ENCODE peak calls at places on chromosomes 1 and 21, in six cellular contexts. One of them, this sample, is unnamed.

GRCh38 chr1:241229216-241229615 is 127.8 kb downstream of the RGS7 start:
- DNase-seq in A549: no peak
- DNase-seq in K562: no peak
- DNase-seq in HepG2: no peak
- DNase-seq in GM12878: no peak
- DNase-seq in endothelial cell of umbilical vein: peak; percentile 3
- DNase-seq in this sample: no peak

GRCh38 chr1:58345215-58346075 is 201.1 kb downstream of the OMA1 start:
- DNase-seq in A549: no peak
- DNase-seq in K562: no peak
- DNase-seq in HepG2: no peak
- DNase-seq in GM12878: no peak
- DNase-seq in endothelial cell of umbilical vein: no peak
- DNase-seq in this sample: no peak

GRCh38 chr1:160219062-160219929 is 14.1 kb downstream of the PEA15 start:
- DNase-seq in A549: peak; percentile 70
- DNase-seq in K562: no peak
- DNase-seq in HepG2: peak; percentile 45
- DNase-seq in GM12878: no peak
- DNase-seq in endothelial cell of umbilical vein: peak; percentile 73
- DNase-seq in this sample: peak; percentile 30

GRCh38 chr21:33875026-33875695 is 40.4 kb downstream of the ATP5PO start:
- DNase-seq in A549: no peak
- DNase-seq in K562: no peak
- DNase-seq in HepG2: no peak
- DNase-seq in GM12878: no peak
- DNase-seq in endothelial cell of umbilical vein: no peak
- DNase-seq in this sample: no peak

GRCh38 chr1:48775817-48776399 is 783 bp downstream of the BEND5 start:
- DNase-seq in A549: no peak
- DNase-seq in K562: no peak
- DNase-seq in HepG2: no peak
- DNase-seq in GM12878: no peak
- DNase-seq in endothelial cell of umbilical vein: no peak
- DNase-seq in this sample: no peak

GRCh38 chr21:42844411-42845113 is 34.8 kb downstream of the WDR4 start:
- DNase-seq in A549: no peak
- DNase-seq in K562: no peak
- DNase-seq in HepG2: no peak
- DNase-seq in GM12878: no peak
- DNase-seq in endothelial cell of umbilical vein: no peak
- DNase-seq in this sample: no peak

GRCh38 chr21:31103163-31103562 is 64.9 kb upstream of the KRTAP19-8 start:
- DNase-seq in A549: no peak
- DNase-seq in K562: no peak
- DNase-seq in HepG2: no peak
- DNase-seq in GM12878: no peak
- DNase-seq in endothelial cell of umbilical vein: no peak
- DNase-seq in this sample: no peak

GRCh38 chr1:197486948-197487347 is 218.9 kb downstream of the CRB1 start:
- DNase-seq in A549: no peak
- DNase-seq in K562: no peak
- DNase-seq in HepG2: no peak
- DNase-seq in GM12878: no peak
- DNase-seq in endothelial cell of umbilical vein: peak; percentile 25
- DNase-seq in this sample: no peak

GRCh38 chr1:55476445-55477015 is 261.4 kb upstream of the USP24 start:
- DNase-seq in A549: peak; percentile 65
- DNase-seq in K562: no peak
- DNase-seq in HepG2: no peak
- DNase-seq in GM12878: no peak
- DNase-seq in endothelial cell of umbilical vein: no peak
- DNase-seq in this sample: no peak

GRCh38 chr1:169784102-169784501 is 10.6 kb downstream of the METTL18 start:
- DNase-seq in A549: no peak
- DNase-seq in K562: no peak
- DNase-seq in HepG2: no peak
- DNase-seq in GM12878: no peak
- DNase-seq in endothelial cell of umbilical vein: no peak
- DNase-seq in this sample: no peak

GRCh38 chr1:115678141-115678540 is 36.4 kb downstream of the VANGL1 start:
- DNase-seq in A549: no peak
- DNase-seq in K562: no peak
- DNase-seq in HepG2: no peak
- DNase-seq in GM12878: no peak
- DNase-seq in endothelial cell of umbilical vein: no peak
- DNase-seq in this sample: no peak

GRCh38 chr1:29931477-29932175 is 695.3 kb downstream of the PTPRU start:
- DNase-seq in A549: no peak
- DNase-seq in K562: no peak
- DNase-seq in HepG2: no peak
- DNase-seq in GM12878: no peak
- DNase-seq in endothelial cell of umbilical vein: no peak
- DNase-seq in this sample: no peak

GRCh38 chr1:29124366-29125236 is 898 bp upstream of the TMEM200B start:
- DNase-seq in A549: peak; percentile 56
- DNase-seq in K562: peak; percentile 99
- DNase-seq in HepG2: peak; percentile 56
- DNase-seq in GM12878: no peak
- DNase-seq in endothelial cell of umbilical vein: peak; percentile 72
- DNase-seq in this sample: peak; percentile 67

GRCh38 chr21:34509151-34509550 is 2.9 kb downstream of the KCNE1 start:
- DNase-seq in A549: no peak
- DNase-seq in K562: no peak
- DNase-seq in HepG2: no peak
- DNase-seq in GM12878: no peak
- DNase-seq in endothelial cell of umbilical vein: no peak
- DNase-seq in this sample: no peak

GRCh38 chr1:220347654-220348175 is 75.5 kb upstream of the RAB3GAP2 start:
- DNase-seq in A549: no peak
- DNase-seq in K562: no peak
- DNase-seq in HepG2: no peak
- DNase-seq in GM12878: no peak
- DNase-seq in endothelial cell of umbilical vein: no peak
- DNase-seq in this sample: peak; percentile 20

GRCh38 chr21:44729336-44730027 is 18.1 kb upstream of the TSPEAR start:
- DNase-seq in A549: no peak
- DNase-seq in K562: no peak
- DNase-seq in HepG2: no peak
- DNase-seq in GM12878: no peak
- DNase-seq in endothelial cell of umbilical vein: no peak
- DNase-seq in this sample: no peak

GRCh38 chr21:28337319-28337718 is 655.4 kb downstream of the LTN1 start:
- DNase-seq in A549: peak; percentile 11
- DNase-seq in K562: no peak
- DNase-seq in HepG2: peak; percentile 37
- DNase-seq in GM12878: no peak
- DNase-seq in endothelial cell of umbilical vein: peak; percentile 56
- DNase-seq in this sample: peak; percentile 17

GRCh38 chr21:33327792-33328433 is 3.1 kb downstream of the IFNAR1 start:
- DNase-seq in A549: no peak
- DNase-seq in K562: no peak
- DNase-seq in HepG2: no peak
- DNase-seq in GM12878: no peak
- DNase-seq in endothelial cell of umbilical vein: no peak
- DNase-seq in this sample: no peak

GRCh38 chr1:100265562-100265930 is 470 bp upstream of the RTCA start:
- DNase-seq in A549: peak; percentile 16
- DNase-seq in K562: peak; percentile 15
- DNase-seq in HepG2: peak; percentile 23
- DNase-seq in GM12878: no peak
- DNase-seq in endothelial cell of umbilical vein: no peak
- DNase-seq in this sample: no peak

GRCh38 chr1:211424018-211424417 is 67.9 kb downstream of the RD3 start:
- DNase-seq in A549: no peak
- DNase-seq in K562: no peak
- DNase-seq in HepG2: no peak
- DNase-seq in GM12878: no peak
- DNase-seq in endothelial cell of umbilical vein: no peak
- DNase-seq in this sample: no peak

GRCh38 chr1:11822091-11822490 is 16.1 kb downstream of the CLCN6 start:
- DNase-seq in A549: no peak
- DNase-seq in K562: no peak
- DNase-seq in HepG2: no peak
- DNase-seq in GM12878: no peak
- DNase-seq in endothelial cell of umbilical vein: no peak
- DNase-seq in this sample: no peak

GRCh38 chr1:200741808-200742207 is 3.1 kb downstream of the CAMSAP2 start:
- DNase-seq in A549: no peak
- DNase-seq in K562: no peak
- DNase-seq in HepG2: no peak
- DNase-seq in GM12878: no peak
- DNase-seq in endothelial cell of umbilical vein: no peak
- DNase-seq in this sample: no peak

GRCh38 chr1:180884588-180885300 is 28.0 kb upstream of the KIAA1614 start:
- DNase-seq in A549: no peak
- DNase-seq in K562: no peak
- DNase-seq in HepG2: no peak
- DNase-seq in GM12878: no peak
- DNase-seq in endothelial cell of umbilical vein: no peak
- DNase-seq in this sample: no peak

GRCh38 chr1:180887841-180888240 is 24.9 kb upstream of the KIAA1614 start:
- DNase-seq in A549: no peak
- DNase-seq in K562: no peak
- DNase-seq in HepG2: no peak
- DNase-seq in GM12878: no peak
- DNase-seq in endothelial cell of umbilical vein: no peak
- DNase-seq in this sample: no peak

GRCh38 chr1:180886338-180886737 is 26.4 kb upstream of the KIAA1614 start:
- DNase-seq in A549: no peak
- DNase-seq in K562: no peak
- DNase-seq in HepG2: no peak
- DNase-seq in GM12878: no peak
- DNase-seq in endothelial cell of umbilical vein: no peak
- DNase-seq in this sample: no peak

GRCh38 chr1:180881806-180882509 is 30.7 kb upstream of the KIAA1614 start:
- DNase-seq in A549: peak; percentile 51
- DNase-seq in K562: peak; percentile 52
- DNase-seq in HepG2: peak; percentile 25
- DNase-seq in GM12878: no peak
- DNase-seq in endothelial cell of umbilical vein: peak; percentile 53
- DNase-seq in this sample: peak; percentile 51
- TF ChIP-seq MAX in A549: no peak
- TF ChIP-seq MAX in K562: no peak
- TF ChIP-seq MAX in HepG2: no peak
- TF ChIP-seq MAX in GM12878: no peak
- TF ChIP-seq MAX in endothelial cell of umbilical vein: no peak
- TF ChIP-seq MAX in this sample: no peak

GRCh38 chr1:151639466-151639865 is 27.6 kb downstream of the SNX27 start:
- DNase-seq in A549: peak; percentile 51
- DNase-seq in K562: no peak
- DNase-seq in HepG2: no peak
- DNase-seq in GM12878: peak; percentile 28
- DNase-seq in endothelial cell of umbilical vein: peak; percentile 21
- DNase-seq in this sample: no peak
- H3K4me3 ChIP-seq in A549: peak overlapping the region; percentile 27
- H3K4me3 ChIP-seq in K562: no peak overlapping the region
- H3K4me3 ChIP-seq in HepG2: no peak overlapping the region
- H3K4me3 ChIP-seq in GM12878: peak overlapping the region; percentile 34
- H3K4me3 ChIP-seq in endothelial cell of umbilical vein: no peak overlapping the region
- H3K4me3 ChIP-seq in this sample: no peak overlapping the region

DNA sequence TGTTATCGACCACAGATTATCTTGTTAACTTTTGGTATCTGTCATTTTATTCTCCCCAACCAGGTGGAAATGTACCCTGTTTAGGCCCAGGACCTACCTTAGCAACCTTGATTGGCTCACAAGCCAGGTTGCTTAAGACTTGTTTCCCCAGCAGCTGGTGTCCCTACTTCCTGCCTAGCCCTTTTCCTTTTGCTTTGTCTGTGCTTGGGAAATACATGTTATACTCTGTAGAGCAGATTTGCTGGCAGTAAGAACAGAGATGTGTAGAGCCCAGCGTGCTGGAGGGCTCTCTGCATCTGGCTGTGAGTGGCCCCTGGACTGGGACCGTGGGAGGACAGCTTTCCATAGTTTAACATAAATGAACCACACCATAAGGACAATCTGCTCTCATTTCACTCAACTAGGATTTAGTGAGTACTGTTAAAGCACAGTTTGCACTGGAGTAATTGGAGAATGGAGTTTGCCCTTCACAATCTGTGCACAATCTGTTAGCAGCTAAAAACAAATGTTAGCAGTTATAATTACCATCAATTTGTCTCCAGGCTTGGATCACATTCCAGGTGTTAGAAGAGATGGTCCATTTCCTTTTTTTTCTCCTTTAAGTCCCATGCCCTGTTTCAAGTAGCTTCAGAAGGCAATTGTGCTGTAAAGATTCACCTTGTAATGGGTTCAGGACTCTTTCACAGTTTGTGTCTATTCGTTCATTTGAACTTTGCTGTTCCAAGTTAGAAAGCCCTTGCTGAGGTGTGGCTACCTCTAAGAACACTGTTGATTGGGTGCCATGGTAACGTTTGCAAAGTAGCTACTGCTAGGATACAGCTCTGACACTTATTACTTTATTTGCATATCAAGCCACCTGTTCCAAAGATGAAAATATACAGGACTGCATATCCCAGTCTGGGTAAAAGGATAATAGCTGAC is at the start of gene APOBEC4:
- DNase-seq in A549: no peak
- DNase-seq in K562: no peak
- DNase-seq in HepG2: no peak
- DNase-seq in GM12878: no peak
- DNase-seq in endothelial cell of umbilical vein: no peak
- DNase-seq in this sample: no peak
- TF ChIP-seq MYC in A549: no peak
- TF ChIP-seq MYC in K562: no peak
- TF ChIP-seq MYC in HepG2: no peak
- TF ChIP-seq MYC in GM12878: no peak
- TF ChIP-seq MYC in endothelial cell of umbilical vein: no peak
- TF ChIP-seq MYC in this sample: no peak

DNA sequence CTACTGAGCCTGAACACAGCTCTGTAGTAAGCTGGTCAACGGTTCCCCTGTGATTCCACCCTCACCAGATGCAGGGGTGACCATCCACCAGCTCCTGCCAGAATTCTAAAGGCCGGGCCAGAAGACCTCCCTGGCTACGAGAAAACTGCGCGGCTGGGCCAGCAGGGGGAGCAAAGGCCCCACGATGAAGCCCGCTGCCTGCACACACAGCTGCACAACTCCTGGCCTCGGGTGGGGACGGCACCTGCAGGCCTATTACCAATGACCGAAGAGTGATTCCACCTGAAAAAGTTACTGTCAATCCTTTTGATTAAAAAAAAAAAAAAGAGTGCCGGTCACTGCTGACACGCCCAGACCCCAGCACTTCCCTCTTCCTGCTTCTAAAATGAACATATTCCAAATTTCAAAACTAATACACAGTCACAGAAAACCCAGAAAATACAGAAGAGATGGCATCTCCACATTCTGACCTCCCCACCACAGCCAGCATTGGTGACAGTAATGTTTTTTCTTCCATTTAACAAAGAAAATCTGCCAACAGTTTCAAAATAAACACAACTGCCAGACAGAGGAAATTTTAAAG is 49.8 kb upstream of the RIPK4 start:
- DNase-seq in A549: peak; percentile 40
- DNase-seq in K562: peak; percentile 89
- DNase-seq in HepG2: peak; percentile 23
- DNase-seq in GM12878: no peak
- DNase-seq in endothelial cell of umbilical vein: peak; percentile 54
- DNase-seq in this sample: peak; percentile 43
- TF ChIP-seq MAX in A549: no peak
- TF ChIP-seq MAX in K562: no peak
- TF ChIP-seq MAX in HepG2: no peak
- TF ChIP-seq MAX in GM12878: no peak
- TF ChIP-seq MAX in endothelial cell of umbilical vein: no peak
- TF ChIP-seq MAX in this sample: no peak